ENCODE peak calls at places on chromosome X, in eight cellular contexts. One of them, this sample, is unnamed.

GRCh38 chrX:103197721-103198306 is 17.1 kb upstream of the BEX4 start:
- DNase-seq in ecto neural progenitor cell: no peak
- DNase-seq in stimulated activated CD4-positive, alpha-beta T cell treated with anti-CD3 and anti-CD28 coated beads, Interleukin-4, amount 100 ng/mL, for 48 hours: no peak
- DNase-seq in adrenal gland: no peak
- DNase-seq in effector CD4-positive, alpha-beta T cell: no peak
- DNase-seq in ELR: peak; percentile 76
- DNase-seq in stimulated activated naive CD8-positive, alpha-beta T cell treated with anti-CD3 and anti-CD28 coated beads, Interleukin-15, Interleukin-2, amounts not matched to agents 100 U/mL and 50 U/mL, for 24 hours: no peak
- DNase-seq in colonic mucosa: no peak
- DNase-seq in this sample: peak; percentile 71

GRCh38 chrX:119272882-119273806 is 37.1 kb downstream of the PGRMC1 start:
- DNase-seq in stimulated activated naive CD8-positive, alpha-beta T cell treated with anti-CD3 and anti-CD28 coated beads, Interleukin-15, Interleukin-2, amounts not matched to agents 100 U/mL and 50 U/mL, for 24 hours: peak; percentile 45
- DNase-seq in effector CD4-positive, alpha-beta T cell: peak; percentile 23
- DNase-seq in stimulated activated CD4-positive, alpha-beta T cell treated with anti-CD3 and anti-CD28 coated beads, Interleukin-4, amount 100 ng/mL, for 48 hours: peak; percentile 45
- DNase-seq in colonic mucosa: peak; percentile 79
- DNase-seq in adrenal gland: peak; percentile 30
- DNase-seq in ecto neural progenitor cell: peak; percentile 79
- DNase-seq in ELR: no peak
- DNase-seq in this sample: no peak

GRCh38 chrX:65644621-65645287 is 22.7 kb upstream of the MSN start:
- DNase-seq in ecto neural progenitor cell: no peak
- DNase-seq in adrenal gland: peak; percentile 89
- DNase-seq in ELR: peak; percentile 78
- DNase-seq in effector CD4-positive, alpha-beta T cell: no peak
- DNase-seq in stimulated activated CD4-positive, alpha-beta T cell treated with anti-CD3 and anti-CD28 coated beads, Interleukin-4, amount 100 ng/mL, for 48 hours: no peak
- DNase-seq in stimulated activated naive CD8-positive, alpha-beta T cell treated with anti-CD3 and anti-CD28 coated beads, Interleukin-15, Interleukin-2, amounts not matched to agents 100 U/mL and 50 U/mL, for 24 hours: peak; percentile 22
- DNase-seq in colonic mucosa: peak; percentile 74
- DNase-seq in this sample: peak; percentile 86

GRCh38 chrX:1442016-1442665 is 10.6 kb downstream of the ASMTL start:
- DNase-seq in ELR: no peak
- DNase-seq in adrenal gland: peak; percentile 6
- DNase-seq in stimulated activated naive CD8-positive, alpha-beta T cell treated with anti-CD3 and anti-CD28 coated beads, Interleukin-15, Interleukin-2, amounts not matched to agents 100 U/mL and 50 U/mL, for 24 hours: peak; percentile 1
- DNase-seq in ecto neural progenitor cell: peak; percentile 35
- DNase-seq in effector CD4-positive, alpha-beta T cell: no peak
- DNase-seq in colonic mucosa: no peak
- DNase-seq in stimulated activated CD4-positive, alpha-beta T cell treated with anti-CD3 and anti-CD28 coated beads, Interleukin-4, amount 100 ng/mL, for 48 hours: no peak
- DNase-seq in this sample: no peak

GRCh38 chrX:38896724-38897298 is 95.6 kb downstream of the MID1IP1 start:
- DNase-seq in adrenal gland: no peak
- DNase-seq in colonic mucosa: no peak
- DNase-seq in stimulated activated naive CD8-positive, alpha-beta T cell treated with anti-CD3 and anti-CD28 coated beads, Interleukin-15, Interleukin-2, amounts not matched to agents 100 U/mL and 50 U/mL, for 24 hours: no peak
- DNase-seq in stimulated activated CD4-positive, alpha-beta T cell treated with anti-CD3 and anti-CD28 coated beads, Interleukin-4, amount 100 ng/mL, for 48 hours: no peak
- DNase-seq in ELR: no peak
- DNase-seq in effector CD4-positive, alpha-beta T cell: no peak
- DNase-seq in ecto neural progenitor cell: no peak
- DNase-seq in this sample: no peak

GRCh38 chrX:70033348-70033747 is 16.4 kb downstream of the AWAT2 start:
- DNase-seq in stimulated activated naive CD8-positive, alpha-beta T cell treated with anti-CD3 and anti-CD28 coated beads, Interleukin-15, Interleukin-2, amounts not matched to agents 100 U/mL and 50 U/mL, for 24 hours: peak; percentile 46
- DNase-seq in ecto neural progenitor cell: peak; percentile 55
- DNase-seq in effector CD4-positive, alpha-beta T cell: no peak
- DNase-seq in ELR: peak; percentile 45
- DNase-seq in colonic mucosa: peak; percentile 20
- DNase-seq in stimulated activated CD4-positive, alpha-beta T cell treated with anti-CD3 and anti-CD28 coated beads, Interleukin-4, amount 100 ng/mL, for 48 hours: peak; percentile 21
- DNase-seq in adrenal gland: no peak
- DNase-seq in this sample: peak; percentile 26

GRCh38 chrX:70554081-70554480 is 109.4 kb downstream of the DLG3 start:
- DNase-seq in ecto neural progenitor cell: no peak
- DNase-seq in stimulated activated CD4-positive, alpha-beta T cell treated with anti-CD3 and anti-CD28 coated beads, Interleukin-4, amount 100 ng/mL, for 48 hours: no peak
- DNase-seq in colonic mucosa: no peak
- DNase-seq in adrenal gland: no peak
- DNase-seq in ELR: peak; percentile 34
- DNase-seq in effector CD4-positive, alpha-beta T cell: no peak
- DNase-seq in stimulated activated naive CD8-positive, alpha-beta T cell treated with anti-CD3 and anti-CD28 coated beads, Interleukin-15, Interleukin-2, amounts not matched to agents 100 U/mL and 50 U/mL, for 24 hours: no peak
- DNase-seq in this sample: peak; percentile 6

GRCh38 chrX:131985526-131986049 is 37.5 kb upstream of the STK26 start:
- DNase-seq in ELR: no peak
- DNase-seq in effector CD4-positive, alpha-beta T cell: no peak
- DNase-seq in ecto neural progenitor cell: peak; percentile 43
- DNase-seq in stimulated activated naive CD8-positive, alpha-beta T cell treated with anti-CD3 and anti-CD28 coated beads, Interleukin-15, Interleukin-2, amounts not matched to agents 100 U/mL and 50 U/mL, for 24 hours: no peak
- DNase-seq in adrenal gland: no peak
- DNase-seq in colonic mucosa: no peak
- DNase-seq in stimulated activated CD4-positive, alpha-beta T cell treated with anti-CD3 and anti-CD28 coated beads, Interleukin-4, amount 100 ng/mL, for 48 hours: no peak
- DNase-seq in this sample: no peak

GRCh38 chrX:39401483-39402110 is 600.3 kb downstream of the MID1IP1 start:
- DNase-seq in ELR: no peak
- DNase-seq in colonic mucosa: no peak
- DNase-seq in effector CD4-positive, alpha-beta T cell: no peak
- DNase-seq in stimulated activated CD4-positive, alpha-beta T cell treated with anti-CD3 and anti-CD28 coated beads, Interleukin-4, amount 100 ng/mL, for 48 hours: no peak
- DNase-seq in ecto neural progenitor cell: no peak
- DNase-seq in adrenal gland: no peak
- DNase-seq in stimulated activated naive CD8-positive, alpha-beta T cell treated with anti-CD3 and anti-CD28 coated beads, Interleukin-15, Interleukin-2, amounts not matched to agents 100 U/mL and 50 U/mL, for 24 hours: no peak
- DNase-seq in this sample: no peak